ENCODE peak calls at places on chromosomes 11 and 22, in nine cellular contexts. V is neural progenitor cell; W is left lung; A is fibroblast of mammary gland; N is body of pancreas; P is lung; Y is CD8-positive, alpha-beta T cell; C is kidney epithelial cell; L is neuronal stem cell. E is an unnamed sample.

GRCh38 chr22:31629741-31630184 is 32.3 kb downstream of the PISD start:
- DNase-seq in V (no peak), W (no peak), A (no peak), N (no peak), P (no peak), Y (no peak), C (no peak), L (no peak), E (no peak)

GRCh38 chr11:74453373-74453975 is 13.9 kb downstream of the KCNE3 start:
- DNase-seq in V (peak; percentile 81), W (peak; percentile 65), A (peak; percentile 68), N (peak; percentile 73), P (peak; percentile 73), Y (peak; percentile 66), C (no peak), L (peak; percentile 58), E (peak; percentile 82)

GRCh38 chr22:27032121-27032761 is 374.9 kb downstream of the MIAT start:
- DNase-seq in V (peak; percentile 11), W (no peak), A (no peak), N (peak; percentile 46), P (no peak), Y (no peak), C (no peak), L (no peak), E (no peak)

GRCh38 chr11:19995131-19995530 is 165.1 kb downstream of the DBX1 start:
- DNase-seq in V (no peak), W (no peak), A (peak; percentile 92), N (peak; percentile 60), P (peak; percentile 54), Y (no peak), C (peak; percentile 88), L (no peak), E (no peak)

GRCh38 chr22:20602589-20603164 is 95.3 kb downstream of the MED15 start:
- DNase-seq in V (no peak), W (no peak), A (no peak), N (no peak), P (no peak), Y (no peak), C (no peak), L (no peak), E (no peak)

GRCh38 chr22:48882636-48883200 is 945.0 kb downstream of the BRD1 start:
- DNase-seq in V (no peak), W (no peak), A (no peak), N (no peak), P (no peak), Y (no peak), C (no peak), L (no peak), E (no peak)

GRCh38 chr11:67301951-67302516 is 1.3 kb upstream of the SSH3 start:
- DNase-seq in V (peak; percentile 71), W (peak; percentile 63), A (peak; percentile 28), N (peak; percentile 75), P (no peak), Y (no peak), C (no peak), L (no peak), E (peak; percentile 62)

GRCh38 chr11:76615950-76616349 is 54.6 kb downstream of the LRRC32 start:
- DNase-seq in V (no peak), W (peak; percentile 31), A (no peak), N (peak; percentile 40), P (no peak), Y (no peak), C (no peak), L (no peak), E (no peak)

GRCh38 chr11:35276396-35276795 is 137.4 kb downstream of the CD44 start:
- DNase-seq in V (no peak), W (peak; percentile 44), A (peak; percentile 46), N (peak; percentile 84), P (peak; percentile 46), Y (no peak), C (no peak), L (no peak), E (no peak)

GRCh38 chr11:105589346-105589745 is 20.5 kb upstream of the GRIA4 start:
- DNase-seq in V (no peak), W (no peak), A (no peak), N (no peak), P (no peak), Y (no peak), C (peak; percentile 21), L (no peak), E (no peak)

GRCh38 chr22:46026907-46027218 is 49.9 kb upstream of the WNT7B start:
- DNase-seq in V (no peak), W (peak; percentile 28), A (no peak), N (no peak), P (no peak), Y (no peak), C (no peak), L (no peak), E (no peak)
- H3K4me3 ChIP-seq in V (peak overlapping the region; percentile 34), W (peak overlapping the region; percentile 27), A (no peak overlapping the region), N (no peak overlapping the region), P (no peak overlapping the region), Y (no peak overlapping the region), C (peak overlapping the region; percentile 16), L (peak overlapping the region; percentile 15), E (no peak overlapping the region)

DNA sequence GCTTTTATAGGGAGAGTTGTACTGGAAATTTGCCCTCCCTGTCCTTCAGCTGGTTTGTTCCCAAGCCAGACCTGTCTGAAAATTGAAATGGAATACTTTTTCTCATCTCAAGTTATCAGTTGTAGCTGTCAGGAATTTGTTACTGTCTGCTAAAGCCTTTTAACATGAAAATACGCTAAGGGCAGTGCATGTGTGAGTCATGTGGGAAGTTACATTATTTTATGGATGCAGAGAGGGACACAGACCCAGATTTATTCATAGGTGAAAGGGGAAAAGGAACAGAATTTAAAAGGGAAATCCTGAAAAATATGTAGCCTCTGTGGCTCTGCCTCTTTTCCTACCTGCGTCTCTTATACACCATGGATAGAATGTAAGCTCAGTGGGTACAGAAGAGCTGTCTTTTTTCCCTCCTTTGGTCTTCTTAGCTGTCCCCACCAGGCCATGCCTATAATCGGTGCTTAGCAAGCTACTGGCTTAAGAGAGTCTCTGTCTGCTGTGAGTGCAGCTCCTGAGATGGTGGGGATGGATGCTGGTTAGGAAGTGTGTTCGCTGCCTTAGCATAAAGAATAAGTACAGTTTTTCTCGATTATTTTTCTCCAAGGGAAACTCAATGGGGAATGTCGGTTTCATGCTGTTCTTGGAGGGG is 166.8 kb downstream of the TEAD1 start:
- DNase-seq in V (peak; percentile 38), W (no peak), A (peak; percentile 51), N (no peak), P (no peak), Y (no peak), C (no peak), L (no peak), E (no peak)
- H3K4me3 ChIP-seq in V (no peak overlapping the region), W (no peak overlapping the region), A (no peak overlapping the region), N (no peak overlapping the region), P (no peak overlapping the region), Y (no peak overlapping the region), C (no peak overlapping the region), L (no peak overlapping the region), E (no peak overlapping the region)

GRCh38 chr11:130407978-130408377 is 20.4 kb downstream of the ADAMTS8 start:
- DNase-seq in V (no peak), W (no peak), A (peak; percentile 98), N (peak; percentile 30), P (peak; percentile 39), Y (no peak), C (no peak), L (no peak), E (no peak)

GRCh38 chr11:130411223-130411622 is 17.2 kb downstream of the ADAMTS8 start:
- DNase-seq in V (no peak), W (no peak), A (no peak), N (no peak), P (no peak), Y (no peak), C (no peak), L (no peak), E (no peak)

GRCh38 chr11:130408401-130408890 is 20.0 kb downstream of the ADAMTS8 start:
- DNase-seq in V (no peak), W (no peak), A (no peak), N (no peak), P (no peak), Y (no peak), C (no peak), L (no peak), E (no peak)

GRCh38 chr11:130408901-130409300 is 19.5 kb downstream of the ADAMTS8 start:
- DNase-seq in V (no peak), W (no peak), A (no peak), N (no peak), P (no peak), Y (no peak), C (no peak), L (no peak), E (no peak)

DNA sequence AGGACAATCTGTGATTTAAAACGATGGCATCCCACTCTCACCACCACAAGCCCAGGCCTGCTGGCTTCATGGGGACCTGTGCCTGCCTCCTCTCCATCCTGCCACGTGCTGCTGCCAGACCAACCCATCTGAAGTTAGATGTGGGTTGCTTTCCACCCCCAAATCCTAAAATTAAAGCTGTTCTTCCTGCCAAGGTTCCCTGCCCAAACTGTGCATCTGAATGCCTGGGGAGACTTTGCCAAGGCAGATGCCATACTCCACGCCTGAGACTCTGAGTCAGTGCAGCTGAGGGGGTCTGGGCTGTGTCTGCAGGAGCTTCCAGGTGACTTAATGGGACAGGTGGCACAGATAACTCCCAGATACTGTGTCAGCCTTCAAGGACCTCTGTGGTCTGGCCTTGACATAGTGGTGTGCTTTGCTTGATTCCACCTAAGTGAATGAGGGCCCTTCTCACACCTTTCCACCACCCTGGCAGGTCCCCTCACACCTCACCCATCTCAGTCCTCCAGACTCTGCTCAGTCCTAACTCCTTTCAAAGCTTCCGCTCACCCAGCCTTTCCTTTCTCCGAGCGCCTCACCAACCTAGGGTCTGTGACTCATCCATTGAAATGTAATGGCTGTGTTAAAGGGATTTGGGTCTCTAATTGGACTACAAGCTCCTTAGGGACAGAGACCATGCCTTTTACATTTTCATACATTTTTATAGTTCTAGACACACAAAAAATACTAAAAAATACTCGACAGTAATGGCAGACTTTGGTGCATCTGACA is 18.6 kb downstream of the ADAMTS8 start:
- DNase-seq in V (no peak), W (no peak), A (no peak), N (no peak), P (no peak), Y (no peak), C (no peak), L (no peak), E (no peak)
- H3K4me3 ChIP-seq in V (no peak overlapping the region), W (no peak overlapping the region), A (no peak overlapping the region), N (no peak overlapping the region), P (no peak overlapping the region), Y (no peak overlapping the region), C (no peak overlapping the region), L (no peak overlapping the region), E (no peak overlapping the region)

GRCh38 chr11:17401841-17402240 is 13.4 kb upstream of the KCNJ11 start:
- DNase-seq in V (no peak), W (no peak), A (no peak), N (peak; percentile 5), P (no peak), Y (no peak), C (no peak), L (no peak), E (no peak)

GRCh38 chr11:17401316-17401715 is 12.9 kb upstream of the KCNJ11 start:
- DNase-seq in V (no peak), W (no peak), A (no peak), N (peak; percentile 6), P (no peak), Y (no peak), C (no peak), L (no peak), E (no peak)

GRCh38 chr11:17402486-17402885 is 14.0 kb upstream of the KCNJ11 start:
- DNase-seq in V (no peak), W (no peak), A (no peak), N (no peak), P (no peak), Y (no peak), C (no peak), L (no peak), E (no peak)

GRCh38 chr11:17399236-17399635 is 10.8 kb upstream of the KCNJ11 start:
- DNase-seq in V (no peak), W (no peak), A (no peak), N (no peak), P (no peak), Y (no peak), C (no peak), L (no peak), E (no peak)

GRCh38 chr11:17400048-17400775 is 11.8 kb upstream of the KCNJ11 start:
- DNase-seq in V (no peak), W (no peak), A (no peak), N (peak; percentile 6), P (no peak), Y (no peak), C (no peak), L (no peak), E (no peak)
- H3K4me3 ChIP-seq in V (no peak overlapping the region), W (no peak overlapping the region), A (no peak overlapping the region), N (no peak overlapping the region), P (no peak overlapping the region), Y (no peak overlapping the region), C (no peak overlapping the region), L (no peak overlapping the region), E (no peak overlapping the region)

E was measured in HAP-1.